ENCODE peak calls at places on chromosomes 5 and 9, in five cellular contexts. A is endothelial cell; V is stimulated activated CD4-positive, alpha-beta T cell treated with anti-CD3 and anti-CD28 coated beads, Interleukin-2, amount 100 ng/mL, for 48 hours; L is BJ; X is NCI-H345. R is an unnamed sample.

GRCh38 chr5:125199968-125200841 is 453.8 kb upstream of the ZNF608 start:
- DNase-seq in X (peak), L (no peak), V (no peak), A (peak), R (no peak)

GRCh38 chr9:17472126-17472525 is 106.7 kb upstream of the SH3GL2 start:
- DNase-seq in L (no peak), V (no peak), X (no peak), A (no peak), R (no peak)

GRCh38 chr5:87170799-87171198 is 96.9 kb upstream of the RASA1 start:
- DNase-seq in L (no peak), X (no peak), V (no peak), A (no peak), R (no peak)

GRCh38 chr9:77475641-77476473 is 172.3 kb downstream of the GNA14 start:
- DNase-seq in X (peak), A (no peak), L (no peak), V (peak), R (no peak)

GRCh38 chr9:33273266-33273971 is 8.6 kb downstream of the CHMP5 start:
- DNase-seq in V (no peak), L (no peak), X (no peak), A (no peak), R (no peak)

GRCh38 chr9:135697226-135697625 is 2.1 kb downstream of the SOHLH1 start:
- DNase-seq in L (no peak), V (no peak), A (no peak), X (no peak), R (no peak)

GRCh38 chr9:10867194-10867593 is 254.4 kb upstream of the PTPRD start:
- DNase-seq in V (no peak), X (no peak), L (no peak), A (no peak), R (no peak)

GRCh38 chr5:55407059-55407684 is 99.4 kb downstream of the MTREX start:
- DNase-seq in X (peak), A (peak), V (no peak), L (no peak), R (peak)

GRCh38 chr9:86945868-86946711 is 1.2 kb downstream of the GAS1 start:
- DNase-seq in L (no peak), X (peak), A (peak), V (peak), R (peak)

GRCh38 chr5:54194326-54194725 is 116.0 kb downstream of the ARL15 start:
- DNase-seq in L (no peak), A (no peak), V (no peak), X (no peak), R (no peak)

GRCh38 chr5:41457094-41457493 is 53.3 kb downstream of the PLCXD3 start:
- DNase-seq in A (no peak), V (no peak), L (no peak), X (no peak), R (no peak)

GRCh38 chr9:21875893-21876292 is 73.5 kb downstream of the MTAP start:
- DNase-seq in X (no peak), L (no peak), V (no peak), A (no peak), R (no peak)

GRCh38 chr5:33371660-33372059 is 69.1 kb upstream of the TARS1 start:
- DNase-seq in A (no peak), V (no peak), L (peak), X (no peak), R (no peak)

GRCh38 chr5:139561655-139562451 is 714 bp downstream of the UBE2D2 start:
- DNase-seq in X (peak), L (no peak), A (peak), V (peak), R (peak)

GRCh38 chr9:128155736-128156500 is 4.1 kb upstream of the BBLN start:
- DNase-seq in V (no peak), X (no peak), L (no peak), A (no peak), R (no peak)

GRCh38 chr5:138647794-138648193 is 72.6 kb upstream of the HSPA9 start:
- DNase-seq in A (no peak), X (no peak), V (no peak), L (no peak), R (no peak)

GRCh38 chr5:63262191-63262981 is 683.8 kb downstream of the LRRC70 start:
- DNase-seq in A (no peak), L (peak), X (no peak), V (no peak), R (peak)

GRCh38 chr9:96599298-96599697 is 20.3 kb downstream of the CDC14B start:
- DNase-seq in X (no peak), A (no peak), V (no peak), L (no peak), R (no peak)

GRCh38 chr9:129333961-129334743 is 156.1 kb upstream of the IER5L start:
- DNase-seq in V (no peak), X (no peak), A (peak), L (peak), R (peak)

GRCh38 chr5:35938518-35939227 is at the start of gene CAPSL:
- DNase-seq in A (peak), L (no peak), V (no peak), X (peak), R (peak)

GRCh38 chr9:125744616-125745387 is 2.4 kb upstream of the PBX3 start:
- DNase-seq in A (no peak), V (no peak), L (peak), X (no peak), R (no peak)

GRCh38 chr9:108322326-108323098 is 533.3 kb downstream of the ACTL7B start:
- DNase-seq in V (no peak), L (no peak), A (no peak), X (peak), R (no peak)

GRCh38 chr5:401216-402034 is 41.6 kb upstream of the EXOC3 start:
- DNase-seq in A (no peak), L (no peak), V (no peak), X (no peak), R (no peak)

GRCh38 chr5:139642891-139643871 is 5.0 kb upstream of the CXXC5 start:
- DNase-seq in A (peak), V (no peak), L (no peak), X (no peak), R (no peak)